ENCODE peak calls at places on chromosomes 4 and X, in five cellular contexts. One of them, this sample, is unnamed.

GRCh38 chr4:90121961-90122748 is 5.0 kb upstream of the CCSER1 start:
- DNase-seq in heart right ventricle: no peak
- DNase-seq in stomach: no peak
- DNase-seq in caudate nucleus: no peak
- DNase-seq in AG04450: no peak
- DNase-seq in this sample: no peak

GRCh38 chr4:180999217-180999616 is 1244.0 kb upstream of the TENM3 start:
- DNase-seq in stomach: no peak
- DNase-seq in AG04450: no peak
- DNase-seq in caudate nucleus: no peak
- DNase-seq in heart right ventricle: no peak
- DNase-seq in this sample: no peak

GRCh38 chr4:102451266-102451665 is 49.9 kb upstream of the NFKB1 start:
- DNase-seq in heart right ventricle: no peak
- DNase-seq in caudate nucleus: no peak
- DNase-seq in AG04450: no peak
- DNase-seq in stomach: no peak
- DNase-seq in this sample: no peak

GRCh38 chr4:105022811-105023667 is 123.6 kb upstream of the TET2 start:
- DNase-seq in AG04450: no peak
- DNase-seq in stomach: no peak
- DNase-seq in heart right ventricle: no peak
- DNase-seq in caudate nucleus: no peak
- DNase-seq in this sample: no peak

GRCh38 chr4:19455196-19455595 is 796.5 kb upstream of the SLIT2 start:
- DNase-seq in stomach: no peak
- DNase-seq in caudate nucleus: no peak
- DNase-seq in heart right ventricle: no peak
- DNase-seq in AG04450: no peak
- DNase-seq in this sample: no peak

GRCh38 chr4:108651068-108651794 is 832 bp downstream of the OSTC start:
- DNase-seq in AG04450: peak
- DNase-seq in heart right ventricle: no peak
- DNase-seq in stomach: no peak
- DNase-seq in caudate nucleus: no peak
- DNase-seq in this sample: no peak

GRCh38 chr4:168845897-168846296 is 164.2 kb downstream of the CBR4 start:
- DNase-seq in AG04450: no peak
- DNase-seq in caudate nucleus: no peak
- DNase-seq in stomach: no peak
- DNase-seq in heart right ventricle: no peak
- DNase-seq in this sample: no peak

GRCh38 chrX:34580069-34580468 is 77.0 kb downstream of the TMEM47 start:
- DNase-seq in stomach: no peak
- DNase-seq in caudate nucleus: no peak
- DNase-seq in AG04450: no peak
- DNase-seq in heart right ventricle: no peak
- DNase-seq in this sample: no peak

GRCh38 chrX:100085851-100086250 is 324.2 kb downstream of the PCDH19 start:
- DNase-seq in heart right ventricle: no peak
- DNase-seq in AG04450: no peak
- DNase-seq in stomach: no peak
- DNase-seq in caudate nucleus: no peak
- DNase-seq in this sample: no peak

GRCh38 chr4:6452897-6453687 is 19.3 kb downstream of the PPP2R2C start:
- DNase-seq in heart right ventricle: no peak
- DNase-seq in caudate nucleus: no peak
- DNase-seq in AG04450: no peak
- DNase-seq in stomach: no peak
- DNase-seq in this sample: no peak

GRCh38 chrX:48592971-48593370 is 4.3 kb upstream of the WDR13 start:
- DNase-seq in heart right ventricle: no peak
- DNase-seq in AG04450: no peak
- DNase-seq in stomach: no peak
- DNase-seq in caudate nucleus: no peak
- DNase-seq in this sample: no peak

DNA sequence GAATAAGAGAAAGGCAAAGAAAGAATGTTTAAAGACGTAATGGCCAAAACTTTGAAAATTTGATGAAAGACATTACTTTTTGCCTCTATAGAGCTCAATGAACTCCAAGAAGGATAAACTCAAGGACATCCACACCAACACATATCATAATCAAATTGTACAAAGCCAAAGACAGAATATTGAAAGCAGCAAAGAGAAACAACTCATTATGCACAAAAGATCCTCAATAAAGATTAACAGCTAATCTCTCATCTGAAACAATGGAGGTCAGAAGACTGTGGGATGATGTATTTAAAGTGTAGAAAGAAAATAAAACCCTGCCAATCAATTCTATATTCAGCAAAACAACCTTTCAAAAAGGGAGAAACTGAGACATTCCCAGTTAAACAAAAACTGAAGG is 129.1 kb upstream of the TEX13D start:
- DNase-seq in heart right ventricle: no peak
- DNase-seq in AG04450: no peak
- DNase-seq in stomach: no peak
- DNase-seq in caudate nucleus: no peak
- DNase-seq in this sample: no peak
- H3K27ac ChIP-seq in heart right ventricle: no peak
- H3K27ac ChIP-seq in AG04450: no peak
- H3K27ac ChIP-seq in stomach: no peak
- H3K27ac ChIP-seq in caudate nucleus: no peak
- H3K27ac ChIP-seq in this sample: no peak

GRCh38 chr4:56959064-56959463 is 18.3 kb downstream of the NOA1 start:
- DNase-seq in AG04450: no peak
- DNase-seq in heart right ventricle: no peak
- DNase-seq in caudate nucleus: no peak
- DNase-seq in stomach: no peak
- DNase-seq in this sample: no peak
- H3K27ac ChIP-seq in AG04450: no peak
- H3K27ac ChIP-seq in heart right ventricle: no peak
- H3K27ac ChIP-seq in caudate nucleus: no peak
- H3K27ac ChIP-seq in stomach: no peak
- H3K27ac ChIP-seq in this sample: no peak

GRCh38 chr4:25827373-25827772 is 35.4 kb downstream of the SEL1L3 start:
- DNase-seq in caudate nucleus: no peak
- DNase-seq in stomach: no peak
- DNase-seq in heart right ventricle: peak
- DNase-seq in AG04450: no peak
- DNase-seq in this sample: no peak
- H3K27ac ChIP-seq in caudate nucleus: no peak
- H3K27ac ChIP-seq in stomach: no peak
- H3K27ac ChIP-seq in heart right ventricle: no peak
- H3K27ac ChIP-seq in AG04450: no peak
- H3K27ac ChIP-seq in this sample: no peak

GRCh38 chrX:40148189-40148438 is 50.4 kb upstream of the BCOR start:
- DNase-seq in heart right ventricle: no peak
- DNase-seq in caudate nucleus: no peak
- DNase-seq in stomach: no peak
- DNase-seq in AG04450: no peak
- DNase-seq in this sample: no peak
- H3K27ac ChIP-seq in heart right ventricle: peak
- H3K27ac ChIP-seq in caudate nucleus: no peak
- H3K27ac ChIP-seq in stomach: no peak
- H3K27ac ChIP-seq in AG04450: no peak
- H3K27ac ChIP-seq in this sample: no peak

DNA sequence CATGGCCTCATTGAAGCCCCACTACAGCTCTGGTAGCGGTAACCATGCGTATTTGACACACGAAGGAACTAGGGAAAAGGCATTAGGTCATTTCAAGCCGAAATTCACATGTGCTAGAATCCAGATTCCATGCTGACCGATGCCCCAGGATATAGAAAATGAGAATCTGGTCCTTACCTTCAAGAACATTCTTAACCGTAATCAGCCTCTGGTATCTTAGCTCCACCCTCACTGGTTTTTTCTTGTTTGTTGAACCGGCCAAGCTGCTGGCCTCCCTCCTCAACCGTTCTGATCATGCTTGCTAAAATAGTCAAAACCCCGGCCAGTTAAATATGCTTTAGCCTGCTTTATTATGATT is 875 bp downstream of the HPRT1 start:
- DNase-seq in AG04450: no peak
- DNase-seq in caudate nucleus: no peak
- DNase-seq in heart right ventricle: no peak
- DNase-seq in stomach: no peak
- DNase-seq in this sample: no peak
- H3K27ac ChIP-seq in AG04450: no peak
- H3K27ac ChIP-seq in caudate nucleus: no peak
- H3K27ac ChIP-seq in heart right ventricle: peak
- H3K27ac ChIP-seq in stomach: peak
- H3K27ac ChIP-seq in this sample: no peak

GRCh38 chr4:8473920-8474590 is 33.5 kb downstream of the TRMT44 start:
- DNase-seq in caudate nucleus: no peak
- DNase-seq in heart right ventricle: no peak
- DNase-seq in stomach: no peak
- DNase-seq in AG04450: no peak
- DNase-seq in this sample: no peak
- H3K27ac ChIP-seq in caudate nucleus: no peak
- H3K27ac ChIP-seq in heart right ventricle: no peak
- H3K27ac ChIP-seq in stomach: peak
- H3K27ac ChIP-seq in AG04450: no peak
- H3K27ac ChIP-seq in this sample: no peak

GRCh38 chr4:154560824-154561231 is 2.0 kb upstream of the FGB start:
- DNase-seq in heart right ventricle: no peak
- DNase-seq in AG04450: no peak
- DNase-seq in stomach: no peak
- DNase-seq in caudate nucleus: no peak
- DNase-seq in this sample: no peak

GRCh38 chr4:154562697-154563254 is at the start of gene FGB:
- DNase-seq in AG04450: no peak
- DNase-seq in heart right ventricle: no peak
- DNase-seq in caudate nucleus: no peak
- DNase-seq in stomach: no peak
- DNase-seq in this sample: no peak

GRCh38 chr4:154564311-154564710 is 1.5 kb downstream of the FGB start:
- DNase-seq in AG04450: no peak
- DNase-seq in heart right ventricle: no peak
- DNase-seq in caudate nucleus: no peak
- DNase-seq in stomach: no peak
- DNase-seq in this sample: no peak

GRCh38 chr4:154559141-154559841 is 3.5 kb upstream of the FGB start:
- DNase-seq in caudate nucleus: no peak
- DNase-seq in AG04450: no peak
- DNase-seq in stomach: no peak
- DNase-seq in heart right ventricle: no peak
- DNase-seq in this sample: no peak

DNA sequence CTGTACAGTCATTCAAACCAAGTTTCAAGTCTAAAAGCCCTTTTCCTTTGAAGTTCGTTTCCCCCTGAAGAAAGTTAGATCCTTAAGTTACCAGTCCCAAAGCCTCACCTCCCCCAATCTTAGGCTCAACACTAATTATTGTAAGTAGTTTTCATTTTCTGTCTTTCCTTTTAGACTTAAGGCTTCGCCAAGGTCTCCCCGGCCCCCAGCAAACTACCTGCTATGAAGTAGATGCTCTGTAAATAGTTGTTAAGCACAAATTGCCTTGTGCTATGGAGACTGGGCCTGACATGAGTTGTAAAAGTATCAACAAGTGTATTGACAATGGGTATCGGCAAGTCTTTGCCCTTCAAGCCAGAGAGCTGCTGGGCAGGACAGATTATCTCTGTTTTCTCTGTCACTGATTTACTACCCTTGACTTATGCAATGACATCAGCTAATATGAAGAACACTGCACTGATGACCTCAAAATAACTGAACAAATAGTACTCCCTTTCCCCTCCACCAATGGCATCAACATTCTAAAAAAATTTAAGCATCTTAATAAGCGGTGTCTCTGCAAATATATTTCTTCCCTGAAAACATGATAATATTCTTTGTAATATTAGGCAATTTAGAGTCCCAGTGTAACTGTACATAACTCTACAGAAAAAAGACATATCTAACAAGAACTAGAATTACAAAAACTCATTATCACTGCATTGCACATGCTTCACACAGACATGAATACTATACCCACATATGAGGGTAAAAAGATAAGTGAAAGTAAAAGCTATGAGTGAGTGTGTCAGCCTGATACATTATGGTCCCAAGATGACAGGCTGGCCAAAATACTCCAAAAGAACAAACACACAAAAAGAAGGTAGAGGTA is 2.6 kb upstream of the FGB start:
- DNase-seq in AG04450: no peak
- DNase-seq in caudate nucleus: no peak
- DNase-seq in heart right ventricle: no peak
- DNase-seq in stomach: no peak
- DNase-seq in this sample: no peak
- H3K27ac ChIP-seq in AG04450: no peak
- H3K27ac ChIP-seq in caudate nucleus: no peak
- H3K27ac ChIP-seq in heart right ventricle: no peak
- H3K27ac ChIP-seq in stomach: no peak
- H3K27ac ChIP-seq in this sample: no peak

GRCh38 chr4:2843023-2843908 is at the start of gene ADD1:
- DNase-seq in heart right ventricle: peak
- DNase-seq in caudate nucleus: peak
- DNase-seq in AG04450: peak
- DNase-seq in stomach: peak
- DNase-seq in this sample: peak
- H3K27ac ChIP-seq in heart right ventricle: peak
- H3K27ac ChIP-seq in caudate nucleus: peak
- H3K27ac ChIP-seq in AG04450: peak
- H3K27ac ChIP-seq in stomach: peak
- H3K27ac ChIP-seq in this sample: peak

DNA sequence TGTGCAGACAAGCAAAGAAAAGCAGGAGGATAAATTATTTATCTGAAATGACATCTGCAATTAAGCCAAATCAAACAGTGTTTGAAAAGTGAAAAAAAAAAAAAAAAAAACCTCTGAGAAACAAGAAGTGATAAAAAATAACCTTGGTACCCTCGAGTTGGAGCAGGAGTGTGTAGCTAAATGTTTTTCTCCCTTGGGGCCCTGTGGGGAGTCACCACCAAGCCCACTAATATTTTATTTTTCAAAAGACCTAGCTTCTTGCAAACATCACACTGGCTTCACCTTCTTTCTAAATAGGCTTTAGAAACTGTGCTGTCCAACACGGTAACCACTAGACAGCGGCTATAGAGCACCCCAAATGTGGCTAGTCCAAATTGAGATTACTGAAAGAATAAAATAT is 47.7 kb downstream of the SNX25 start:
- DNase-seq in heart right ventricle: no peak
- DNase-seq in stomach: no peak
- DNase-seq in caudate nucleus: no peak
- DNase-seq in AG04450: no peak
- DNase-seq in this sample: no peak
- H3K27ac ChIP-seq in heart right ventricle: no peak
- H3K27ac ChIP-seq in stomach: no peak
- H3K27ac ChIP-seq in caudate nucleus: no peak
- H3K27ac ChIP-seq in AG04450: no peak
- H3K27ac ChIP-seq in this sample: no peak

This sample was measured in substantia nigra.